ENCODE peak calls at places on chromosomes 2 and 18, in seven cellular contexts. One of them, this sample, is unnamed.

GRCh38 chr2:73566288-73566878 is 75.8 kb downstream of the NAT8 start:
- DNase-seq in fibroblast of lung: no peak
- DNase-seq in hepatocyte: no peak
- DNase-seq in GM12878: no peak
- DNase-seq in endothelial cell of umbilical vein: no peak
- DNase-seq in A549: no peak
- DNase-seq in GM23338: no peak
- DNase-seq in this sample: no peak

GRCh38 chr2:185227391-185227790 is 511.2 kb upstream of the FSIP2 start:
- DNase-seq in fibroblast of lung: no peak
- DNase-seq in hepatocyte: no peak
- DNase-seq in GM12878: no peak
- DNase-seq in endothelial cell of umbilical vein: no peak
- DNase-seq in A549: no peak
- DNase-seq in GM23338: no peak
- DNase-seq in this sample: no peak

GRCh38 chr2:20582600-20583221 is 68.2 kb downstream of the HS1BP3 start:
- DNase-seq in fibroblast of lung: no peak
- DNase-seq in hepatocyte: no peak
- DNase-seq in GM12878: no peak
- DNase-seq in endothelial cell of umbilical vein: no peak
- DNase-seq in A549: no peak
- DNase-seq in GM23338: no peak
- DNase-seq in this sample: no peak

GRCh38 chr2:233841183-233841582 is 13.2 kb downstream of the HJURP start:
- DNase-seq in fibroblast of lung: no peak
- DNase-seq in hepatocyte: no peak
- DNase-seq in GM12878: no peak
- DNase-seq in endothelial cell of umbilical vein: no peak
- DNase-seq in A549: no peak
- DNase-seq in GM23338: no peak
- DNase-seq in this sample: no peak

GRCh38 chr2:223797811-223798721 is 39.3 kb downstream of the AP1S3 start:
- DNase-seq in fibroblast of lung: peak; percentile 71
- DNase-seq in hepatocyte: peak; percentile 47
- DNase-seq in GM12878: peak; percentile 56
- DNase-seq in endothelial cell of umbilical vein: peak; percentile 73
- DNase-seq in A549: peak; percentile 14
- DNase-seq in GM23338: peak; percentile 24
- DNase-seq in this sample: peak; percentile 58

GRCh38 chr2:172119089-172119488 is 16.4 kb upstream of the DLX2 start:
- DNase-seq in fibroblast of lung: peak; percentile 81
- DNase-seq in hepatocyte: no peak
- DNase-seq in GM12878: no peak
- DNase-seq in endothelial cell of umbilical vein: peak; percentile 30
- DNase-seq in A549: no peak
- DNase-seq in GM23338: no peak
- DNase-seq in this sample: peak; percentile 80

GRCh38 chr18:77068890-77069312 is 63.7 kb downstream of the MBP start:
- DNase-seq in fibroblast of lung: peak; percentile 54
- DNase-seq in hepatocyte: no peak
- DNase-seq in GM12878: no peak
- DNase-seq in endothelial cell of umbilical vein: no peak
- DNase-seq in A549: no peak
- DNase-seq in GM23338: no peak
- DNase-seq in this sample: no peak

GRCh38 chr18:48851563-48851962 is 99.2 kb downstream of the SMAD7 start:
- DNase-seq in fibroblast of lung: no peak
- DNase-seq in hepatocyte: no peak
- DNase-seq in GM12878: no peak
- DNase-seq in endothelial cell of umbilical vein: no peak
- DNase-seq in A549: no peak
- DNase-seq in GM23338: no peak
- DNase-seq in this sample: no peak

GRCh38 chr18:45757005-45757404 is 33.0 kb downstream of the SLC14A1 start:
- DNase-seq in fibroblast of lung: no peak
- DNase-seq in hepatocyte: no peak
- DNase-seq in GM12878: no peak
- DNase-seq in endothelial cell of umbilical vein: no peak
- DNase-seq in A549: no peak
- DNase-seq in GM23338: no peak
- DNase-seq in this sample: no peak

GRCh38 chr2:636151-636621 is 41.0 kb downstream of the TMEM18 start:
- DNase-seq in fibroblast of lung: no peak
- DNase-seq in hepatocyte: no peak
- DNase-seq in GM12878: no peak
- DNase-seq in endothelial cell of umbilical vein: no peak
- DNase-seq in A549: no peak
- DNase-seq in GM23338: no peak
- DNase-seq in this sample: no peak

GRCh38 chr2:11676640-11677039 is 6.6 kb upstream of the NTSR2 start:
- DNase-seq in fibroblast of lung: no peak
- DNase-seq in hepatocyte: no peak
- DNase-seq in GM12878: no peak
- DNase-seq in endothelial cell of umbilical vein: no peak
- DNase-seq in A549: peak; percentile 32
- DNase-seq in GM23338: peak; percentile 35
- DNase-seq in this sample: no peak

GRCh38 chr2:184560603-184561002 is 37.7 kb upstream of the ZNF804A start:
- DNase-seq in fibroblast of lung: no peak
- DNase-seq in hepatocyte: no peak
- DNase-seq in GM12878: no peak
- DNase-seq in endothelial cell of umbilical vein: no peak
- DNase-seq in A549: no peak
- DNase-seq in GM23338: no peak
- DNase-seq in this sample: no peak

GRCh38 chr2:229571243-229571642 is 143.1 kb downstream of the DNER start:
- DNase-seq in fibroblast of lung: no peak
- DNase-seq in hepatocyte: no peak
- DNase-seq in GM12878: no peak
- DNase-seq in endothelial cell of umbilical vein: no peak
- DNase-seq in A549: no peak
- DNase-seq in GM23338: no peak
- DNase-seq in this sample: no peak

GRCh38 chr18:39434223-39434622 is 1868.6 kb upstream of the CELF4 start:
- DNase-seq in fibroblast of lung: no peak
- DNase-seq in hepatocyte: no peak
- DNase-seq in GM12878: no peak
- DNase-seq in endothelial cell of umbilical vein: no peak
- DNase-seq in A549: no peak
- DNase-seq in GM23338: no peak
- DNase-seq in this sample: peak; percentile 27

GRCh38 chr18:61333746-61334490 is 688 bp downstream of the CDH20 start:
- DNase-seq in fibroblast of lung: peak; percentile 4
- DNase-seq in hepatocyte: peak; percentile 21
- DNase-seq in GM12878: no peak
- DNase-seq in endothelial cell of umbilical vein: no peak
- DNase-seq in A549: no peak
- DNase-seq in GM23338: peak; percentile 65
- DNase-seq in this sample: peak; percentile 44

GRCh38 chr18:33579147-33579867 is 1.3 kb downstream of the ASXL3 start:
- DNase-seq in fibroblast of lung: peak; percentile 43
- DNase-seq in hepatocyte: peak; percentile 14
- DNase-seq in GM12878: no peak
- DNase-seq in endothelial cell of umbilical vein: peak; percentile 25
- DNase-seq in A549: no peak
- DNase-seq in GM23338: peak; percentile 46
- DNase-seq in this sample: no peak

GRCh38 chr2:66389651-66390131 is 45.2 kb upstream of the MEIS1 start:
- DNase-seq in fibroblast of lung: peak; percentile 66
- DNase-seq in hepatocyte: peak; percentile 42
- DNase-seq in GM12878: no peak
- DNase-seq in endothelial cell of umbilical vein: no peak
- DNase-seq in A549: no peak
- DNase-seq in GM23338: no peak
- DNase-seq in this sample: peak; percentile 40

GRCh38 chr2:150538582-150539236 is 51.2 kb upstream of the RND3 start:
- DNase-seq in fibroblast of lung: peak; percentile 45
- DNase-seq in hepatocyte: no peak
- DNase-seq in GM12878: no peak
- DNase-seq in endothelial cell of umbilical vein: no peak
- DNase-seq in A549: no peak
- DNase-seq in GM23338: no peak
- DNase-seq in this sample: peak; percentile 82

GRCh38 chr2:223759569-223760430 is 77.6 kb downstream of the AP1S3 start:
- DNase-seq in fibroblast of lung: peak; percentile 33
- DNase-seq in hepatocyte: peak; percentile 75
- DNase-seq in GM12878: no peak
- DNase-seq in endothelial cell of umbilical vein: peak; percentile 42
- DNase-seq in A549: peak; percentile 15
- DNase-seq in GM23338: no peak
- DNase-seq in this sample: peak; percentile 57

GRCh38 chr2:109372614-109373013 is 241.2 kb downstream of the SEPTIN10 start:
- DNase-seq in fibroblast of lung: no peak
- DNase-seq in hepatocyte: no peak
- DNase-seq in GM12878: no peak
- DNase-seq in endothelial cell of umbilical vein: no peak
- DNase-seq in A549: no peak
- DNase-seq in GM23338: no peak
- DNase-seq in this sample: no peak

GRCh38 chr2:131093066-131093842 is at the start of gene FAM168B:
- DNase-seq in fibroblast of lung: peak; percentile 88
- DNase-seq in hepatocyte: peak; percentile 97
- DNase-seq in GM12878: peak; percentile 27
- DNase-seq in endothelial cell of umbilical vein: peak; percentile 90
- DNase-seq in A549: peak; percentile 76
- DNase-seq in GM23338: peak; percentile 92
- DNase-seq in this sample: peak; percentile 97

GRCh38 chr2:855177-855576 is 95.5 kb upstream of the SNTG2 start:
- DNase-seq in fibroblast of lung: no peak
- DNase-seq in hepatocyte: no peak
- DNase-seq in GM12878: no peak
- DNase-seq in endothelial cell of umbilical vein: no peak
- DNase-seq in A549: no peak
- DNase-seq in GM23338: no peak
- DNase-seq in this sample: no peak

GRCh38 chr2:3631161-3631850 is 26.7 kb upstream of the ALLC start:
- DNase-seq in fibroblast of lung: no peak
- DNase-seq in hepatocyte: no peak
- DNase-seq in GM12878: no peak
- DNase-seq in endothelial cell of umbilical vein: no peak
- DNase-seq in A549: no peak
- DNase-seq in GM23338: no peak
- DNase-seq in this sample: no peak

GRCh38 chr2:64488050-64488974 is 34.4 kb downstream of the LGALSL start:
- DNase-seq in fibroblast of lung: peak; percentile 66
- DNase-seq in hepatocyte: peak; percentile 82
- DNase-seq in GM12878: peak; percentile 12
- DNase-seq in endothelial cell of umbilical vein: peak; percentile 55
- DNase-seq in A549: peak; percentile 73
- DNase-seq in GM23338: peak; percentile 89
- DNase-seq in this sample: peak; percentile 59

GRCh38 chr18:3612315-3612714 is 162.3 kb downstream of the TGIF1 start:
- DNase-seq in fibroblast of lung: no peak
- DNase-seq in hepatocyte: no peak
- DNase-seq in GM12878: no peak
- DNase-seq in endothelial cell of umbilical vein: no peak
- DNase-seq in A549: no peak
- DNase-seq in GM23338: no peak
- DNase-seq in this sample: peak; percentile 59

GRCh38 chr2:128535928-128536327 is 217.3 kb upstream of the HS6ST1 start:
- DNase-seq in fibroblast of lung: peak; percentile 86
- DNase-seq in hepatocyte: no peak
- DNase-seq in GM12878: no peak
- DNase-seq in endothelial cell of umbilical vein: peak; percentile 6
- DNase-seq in A549: no peak
- DNase-seq in GM23338: no peak
- DNase-seq in this sample: peak; percentile 92

GRCh38 chr2:86253424-86253823 is 54.2 kb downstream of the MRPL35 start:
- DNase-seq in fibroblast of lung: no peak
- DNase-seq in hepatocyte: no peak
- DNase-seq in GM12878: no peak
- DNase-seq in endothelial cell of umbilical vein: no peak
- DNase-seq in A549: no peak
- DNase-seq in GM23338: no peak
- DNase-seq in this sample: no peak

GRCh38 chr2:86254576-86255538 is 55.6 kb downstream of the MRPL35 start:
- DNase-seq in fibroblast of lung: no peak
- DNase-seq in hepatocyte: no peak
- DNase-seq in GM12878: no peak
- DNase-seq in endothelial cell of umbilical vein: no peak
- DNase-seq in A549: no peak
- DNase-seq in GM23338: peak; percentile 20
- DNase-seq in this sample: no peak

GRCh38 chr2:86251840-86252266 is 52.6 kb downstream of the MRPL35 start:
- DNase-seq in fibroblast of lung: no peak
- DNase-seq in hepatocyte: no peak
- DNase-seq in GM12878: no peak
- DNase-seq in endothelial cell of umbilical vein: peak; percentile 59
- DNase-seq in A549: no peak
- DNase-seq in GM23338: no peak
- DNase-seq in this sample: no peak

GRCh38 chr2:86249176-86249842 is 50.1 kb downstream of the MRPL35 start:
- DNase-seq in fibroblast of lung: peak; percentile 65
- DNase-seq in hepatocyte: peak; percentile 56
- DNase-seq in GM12878: no peak
- DNase-seq in endothelial cell of umbilical vein: no peak
- DNase-seq in A549: no peak
- DNase-seq in GM23338: peak; percentile 38
- DNase-seq in this sample: peak; percentile 79

GRCh38 chr2:86249843-86250402 is 50.7 kb downstream of the MRPL35 start:
- DNase-seq in fibroblast of lung: no peak
- DNase-seq in hepatocyte: no peak
- DNase-seq in GM12878: peak; percentile 52
- DNase-seq in endothelial cell of umbilical vein: no peak
- DNase-seq in A549: no peak
- DNase-seq in GM23338: no peak
- DNase-seq in this sample: peak; percentile 29
- H3K27ac ChIP-seq in fibroblast of lung: no peak overlapping the region
- H3K27ac ChIP-seq in hepatocyte: no peak overlapping the region
- H3K27ac ChIP-seq in GM12878: peak overlapping the region; percentile 7
- H3K27ac ChIP-seq in endothelial cell of umbilical vein: no peak overlapping the region
- H3K27ac ChIP-seq in A549: no peak overlapping the region
- H3K27ac ChIP-seq in GM23338: peak overlapping the region; percentile 14
- H3K27ac ChIP-seq in this sample: no peak overlapping the region

GRCh38 chr2:121884515-121884915 is 129.1 kb downstream of the TSN start:
- DNase-seq in fibroblast of lung: no peak
- DNase-seq in hepatocyte: no peak
- DNase-seq in GM12878: no peak
- DNase-seq in endothelial cell of umbilical vein: no peak
- DNase-seq in A549: no peak
- DNase-seq in GM23338: peak; percentile 29
- DNase-seq in this sample: no peak
- H3K4me2 ChIP-seq in fibroblast of lung: no peak overlapping the region
- H3K4me2 ChIP-seq in hepatocyte: no peak overlapping the region
- H3K4me2 ChIP-seq in GM12878: no peak overlapping the region
- H3K4me2 ChIP-seq in endothelial cell of umbilical vein: no peak overlapping the region
- H3K4me2 ChIP-seq in A549: no peak overlapping the region
- H3K4me2 ChIP-seq in GM23338: peak overlapping the region; percentile 43
- H3K4me2 ChIP-seq in this sample: no peak overlapping the region

GRCh38 chr2:85164145-85164559 is 31.0 kb downstream of the TCF7L1 start:
- DNase-seq in fibroblast of lung: no peak
- DNase-seq in hepatocyte: no peak
- DNase-seq in GM12878: no peak
- DNase-seq in endothelial cell of umbilical vein: no peak
- DNase-seq in A549: no peak
- DNase-seq in GM23338: no peak
- DNase-seq in this sample: no peak
- H3K27ac ChIP-seq in fibroblast of lung: no peak overlapping the region
- H3K27ac ChIP-seq in hepatocyte: no peak overlapping the region
- H3K27ac ChIP-seq in GM12878: no peak overlapping the region
- H3K27ac ChIP-seq in endothelial cell of umbilical vein: no peak overlapping the region
- H3K27ac ChIP-seq in A549: no peak overlapping the region
- H3K27ac ChIP-seq in GM23338: no peak overlapping the region
- H3K27ac ChIP-seq in this sample: no peak overlapping the region

GRCh38 chr18:62877448-62878221 is 162.3 kb downstream of the PHLPP1 start:
- DNase-seq in fibroblast of lung: peak; percentile 58
- DNase-seq in hepatocyte: peak; percentile 6
- DNase-seq in GM12878: no peak
- DNase-seq in endothelial cell of umbilical vein: peak; percentile 90
- DNase-seq in A549: no peak
- DNase-seq in GM23338: peak; percentile 97
- DNase-seq in this sample: peak; percentile 44
- H3K4me2 ChIP-seq in fibroblast of lung: peak overlapping the region; percentile 64
- H3K4me2 ChIP-seq in hepatocyte: peak overlapping the region; percentile 23
- H3K4me2 ChIP-seq in GM12878: no peak overlapping the region
- H3K4me2 ChIP-seq in endothelial cell of umbilical vein: peak overlapping the region; percentile 95
- H3K4me2 ChIP-seq in A549: peak overlapping the region; percentile 68
- H3K4me2 ChIP-seq in GM23338: peak overlapping the region; percentile 48
- H3K4me2 ChIP-seq in this sample: peak overlapping the region; percentile 67